ENCODE peak calls at places on chromosomes 13 and 19, in four cellular contexts. X, S, O and W are unnamed samples.

GRCh38 chr19:49689133-49690072 is at the start of gene ADM5:
- DNase-seq in X (no peak), S (no peak), O (no peak), W (peak)

GRCh38 chr13:73179906-73180305 is 121.1 kb downstream of the KLF5 start:
- DNase-seq in X (no peak), S (no peak), O (no peak), W (no peak)

GRCh38 chr19:24069907-24070657 is 16.9 kb upstream of the ZNF254 start:
- DNase-seq in X (no peak), S (no peak), O (no peak), W (no peak)

GRCh38 chr13:113152894-113153809 is 5.3 kb upstream of the PROZ start:
- DNase-seq in X (no peak), S (peak), O (no peak), W (no peak)

GRCh38 chr13:99150575-99151370 is 49.9 kb upstream of the UBAC2 start:
- DNase-seq in X (no peak), S (peak), O (no peak), W (peak)

GRCh38 chr19:13029893-13030292 is 34.6 kb downstream of the NFIX start:
- DNase-seq in X (no peak), S (no peak), O (no peak), W (no peak)

GRCh38 chr13:40665061-40665753 is 1.2 kb downstream of the FOXO1 start:
- DNase-seq in X (no peak), S (peak), O (no peak), W (no peak)

GRCh38 chr19:5030136-5030820 is 61.4 kb downstream of the KDM4B start:
- DNase-seq in X (no peak), S (no peak), O (no peak), W (no peak)

GRCh38 chr13:111627596-111627995 is 307.2 kb downstream of the TEX29 start:
- DNase-seq in X (no peak), S (no peak), O (no peak), W (no peak)

GRCh38 chr13:77026255-77026782 is 640 bp downstream of the FBXL3 start:
- DNase-seq in X (peak), S (peak), O (peak), W (peak)

GRCh38 chr13:113548171-113548641 is 36.3 kb upstream of the TFDP1 start:
- DNase-seq in X (no peak), S (no peak), O (no peak), W (no peak)

GRCh38 chr19:6065685-6066365 is 44.5 kb downstream of the RFX2 start:
- DNase-seq in X (peak), S (no peak), O (peak), W (no peak)

GRCh38 chr19:4597975-4598671 is 38.6 kb upstream of the SEMA6B start:
- DNase-seq in X (peak), S (no peak), O (peak), W (peak)

GRCh38 chr19:44540736-44541135 is 11.3 kb upstream of the CEACAM20 start:
- DNase-seq in X (no peak), S (no peak), O (no peak), W (no peak)

GRCh38 chr13:42110410-42111155 is 62.1 kb downstream of the DGKH start:
- DNase-seq in X (no peak), S (peak), O (no peak), W (peak)

GRCh38 chr19:55647732-55648656 is at the start of gene CCDC106:
- DNase-seq in X (no peak), S (peak), O (no peak), W (peak)

GRCh38 chr19:1975081-1975480 is 34.1 kb downstream of the CSNK1G2 start:
- DNase-seq in X (no peak), S (no peak), O (no peak), W (peak)

GRCh38 chr19:18832331-18833140 is 777 bp downstream of the UPF1 start:
- DNase-seq in X (no peak), S (peak), O (no peak), W (no peak)

GRCh38 chr19:24032651-24033050 is 54.3 kb upstream of the ZNF254 start:
- DNase-seq in X (no peak), S (no peak), O (no peak), W (no peak)

GRCh38 chr13:101202590-101202989 is 213.7 kb downstream of the NALCN start:
- DNase-seq in X (no peak), S (no peak), O (no peak), W (no peak)

GRCh38 chr13:112877066-112877465 is 91.9 kb upstream of the MCF2L start:
- DNase-seq in X (no peak), S (no peak), O (no peak), W (no peak)

GRCh38 chr13:72346716-72347115 is 380.7 kb downstream of the MZT1 start:
- DNase-seq in X (no peak), S (no peak), O (no peak), W (no peak)

GRCh38 chr13:27556109-27556508 is 64.2 kb downstream of the LNX2 start:
- DNase-seq in X (no peak), S (no peak), O (no peak), W (peak)

GRCh38 chr13:23881408-23881785 is 7.8 kb downstream of the MIPEP start:
- DNase-seq in X (no peak), S (no peak), O (no peak), W (no peak)

GRCh38 chr19:48490980-48491792 is 20.4 kb downstream of the LMTK3 start:
- DNase-seq in X (no peak), S (peak), O (peak), W (peak)

GRCh38 chr13:30313307-30313706 is 6.0 kb upstream of the KATNAL1 start:
- DNase-seq in X (no peak), S (no peak), O (no peak), W (no peak)

GRCh38 chr19:17075860-17076538 is 422 bp downstream of the MYO9B start:
- DNase-seq in X (peak), S (peak), O (peak), W (peak)

GRCh38 chr19:35905178-35905727 is 2.8 kb downstream of the TYROBP start:
- DNase-seq in X (no peak), S (no peak), O (no peak), W (no peak)